ENCODE peak calls at places on chromosomes 6 and 20, in seven cellular contexts. J, A, G, K, S, T and M are unnamed samples.

GRCh38 chr20:58461899-58462298 is 53.3 kb downstream of the APCDD1L start:
- DNase-seq in T (no peak), J (no peak), G (no peak), A (no peak), S (no peak), K (no peak), M (no peak)

GRCh38 chr6:108582618-108583017 is 21.9 kb downstream of the FOXO3 start:
- DNase-seq in J (no peak), T (no peak), A (no peak), G (no peak), S (no peak), K (no peak), M (no peak)

GRCh38 chr6:13767121-13767794 is 47.1 kb downstream of the MCUR1 start:
- DNase-seq in K (peak), J (peak), A (peak), G (peak), S (peak), T (peak), M (peak)

GRCh38 chr6:135030532-135031178 is 24.0 kb downstream of the HBS1L start:
- DNase-seq in G (no peak), J (no peak), K (no peak), A (no peak), S (no peak), T (no peak), M (peak)

GRCh38 chr20:48682529-48683385 is 145.0 kb downstream of the PREX1 start:
- DNase-seq in K (no peak), S (peak), T (no peak), A (peak), G (no peak), J (no peak), M (no peak)

GRCh38 chr6:155185544-155185943 is 78.3 kb upstream of the CLDN20 start:
- DNase-seq in K (no peak), S (no peak), T (no peak), G (no peak), J (no peak), A (no peak), M (no peak)

GRCh38 chr6:106730672-106731071 is 101.3 kb downstream of the QRSL1 start:
- DNase-seq in K (no peak), A (no peak), T (no peak), J (no peak), G (no peak), S (no peak), M (no peak)

GRCh38 chr6:77450924-77451323 is 12.4 kb downstream of the HTR1B start:
- DNase-seq in A (no peak), K (no peak), G (no peak), T (no peak), J (no peak), S (no peak), M (no peak)

GRCh38 chr20:47785321-47785899 is at the start of gene SULF2:
- DNase-seq in T (no peak), S (peak), G (no peak), K (no peak), A (peak), J (no peak), M (no peak)

GRCh38 chr20:41318271-41318649 is 729 bp upstream of the ZHX3 start:
- DNase-seq in G (no peak), A (no peak), T (no peak), S (no peak), K (no peak), J (no peak), M (no peak)

GRCh38 chr6:102114402-102114801 is 720.9 kb downstream of the GRIK2 start:
- DNase-seq in K (no peak), A (no peak), J (no peak), T (no peak), S (peak), G (no peak), M (no peak)

GRCh38 chr6:99241905-99242534 is 107.5 kb downstream of the FAXC start:
- DNase-seq in A (no peak), K (no peak), G (no peak), S (peak), J (no peak), T (no peak), M (no peak)

GRCh38 chr6:166435574-166435973 is 52.8 kb upstream of the MPC1 start:
- DNase-seq in K (no peak), A (no peak), T (peak), G (peak), J (no peak), S (no peak), M (no peak)

GRCh38 chr20:50591233-50591852 is 81.2 kb downstream of the PTPN1 start:
- DNase-seq in S (no peak), J (no peak), K (no peak), A (no peak), G (no peak), T (no peak), M (no peak)

GRCh38 chr20:17654649-17655285 is 27.3 kb downstream of the RRBP1 start:
- DNase-seq in K (no peak), G (no peak), T (no peak), S (peak), J (no peak), A (peak), M (no peak)

GRCh38 chr6:165536911-165537310 is 126.1 kb downstream of the PDE10A start:
- DNase-seq in S (no peak), A (no peak), G (no peak), K (no peak), J (no peak), T (no peak), M (no peak)

GRCh38 chr6:163958646-163959045 is 544.1 kb downstream of the QKI start:
- DNase-seq in K (no peak), S (peak), A (no peak), G (no peak), T (no peak), J (no peak), M (no peak)

GRCh38 chr6:89145962-89146747 is at the start of gene PM20D2:
- DNase-seq in S (peak), G (peak), K (peak), J (peak), T (peak), A (peak), M (peak)

GRCh38 chr6:20028562-20028961 is 183.7 kb downstream of the MBOAT1 start:
- DNase-seq in K (no peak), T (no peak), S (no peak), J (no peak), A (no peak), G (no peak), M (no peak)

GRCh38 chr6:15876406-15876805 is 213.6 kb upstream of the DTNBP1 start:
- DNase-seq in A (no peak), G (no peak), T (no peak), J (no peak), K (no peak), S (no peak), M (no peak)

GRCh38 chr6:108799791-108800190 is 48.4 kb upstream of the ARMC2 start:
- DNase-seq in K (no peak), A (no peak), S (no peak), T (no peak), J (no peak), G (no peak), M (no peak)

GRCh38 chr6:102438181-102438580 is 1044.7 kb downstream of the GRIK2 start:
- DNase-seq in T (no peak), S (no peak), A (no peak), G (no peak), J (no peak), K (no peak), M (no peak)

GRCh38 chr6:140320081-140320798 is 945.8 kb upstream of the CITED2 start:
- DNase-seq in J (no peak), K (no peak), S (no peak), G (no peak), T (no peak), A (no peak), M (no peak)

DNA sequence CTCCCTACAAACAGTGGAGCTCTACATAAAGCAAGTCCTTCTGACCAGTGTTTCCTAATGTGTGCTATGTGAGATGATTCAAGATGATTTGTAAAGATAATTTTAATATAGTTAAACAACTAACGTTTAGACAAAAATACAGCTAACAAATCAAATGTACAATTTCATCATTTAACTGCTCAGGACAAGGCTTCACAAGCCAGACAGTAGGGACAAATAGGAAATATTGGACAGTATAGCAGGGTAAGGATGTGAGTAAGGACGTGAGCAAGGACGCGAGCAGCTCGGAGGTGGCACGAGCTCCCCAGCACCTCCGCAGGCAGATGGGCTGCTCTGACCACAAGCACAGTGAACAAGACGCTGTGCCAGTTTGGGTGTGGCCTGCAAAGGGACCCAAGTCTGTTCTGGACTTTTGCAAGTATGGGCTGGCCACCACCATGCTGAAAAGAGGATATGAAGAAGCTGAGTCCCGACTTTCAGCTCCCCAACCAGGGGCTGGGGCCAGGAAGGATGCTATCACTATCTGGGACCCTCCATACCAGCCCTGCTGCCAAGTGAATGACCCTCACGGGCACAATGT is 14.5 kb downstream of the DIDO1 start:
- DNase-seq in S (no peak), A (peak), K (no peak), J (no peak), T (no peak), G (no peak), M (no peak)
- H3K27ac ChIP-seq in S (no peak), A (no peak), K (no peak), J (no peak), T (no peak), G (no peak), M (no peak)

GRCh38 chr20:44447827-44448419 is 27.8 kb upstream of the TTPAL start:
- DNase-seq in G (no peak), K (no peak), T (no peak), J (no peak), S (no peak), A (no peak), M (no peak)

GRCh38 chr20:44448753-44449546 is 26.7 kb upstream of the TTPAL start:
- DNase-seq in J (no peak), A (no peak), T (no peak), K (no peak), S (no peak), G (no peak), M (peak)

GRCh38 chr20:44450938-44451450 is 24.7 kb upstream of the TTPAL start:
- DNase-seq in S (no peak), T (no peak), A (no peak), G (no peak), K (no peak), J (no peak), M (no peak)

GRCh38 chr20:44449864-44450263 is 25.8 kb upstream of the TTPAL start:
- DNase-seq in S (no peak), J (no peak), T (no peak), G (no peak), K (no peak), A (no peak), M (no peak)

GRCh38 chr20:44450279-44450937 is 25.3 kb upstream of the TTPAL start:
- DNase-seq in S (no peak), A (no peak), T (no peak), K (no peak), G (no peak), J (no peak), M (no peak)
- H3K27ac ChIP-seq in S (no peak), A (no peak), T (no peak), K (no peak), G (no peak), J (no peak), M (no peak)

GRCh38 chr6:75581231-75581630 is 20.4 kb upstream of the SENP6 start:
- DNase-seq in J (no peak), A (no peak), K (no peak), G (no peak), S (no peak), T (no peak), M (no peak)
- H3K27ac ChIP-seq in J (no peak), A (no peak), K (no peak), G (no peak), S (no peak), T (no peak), M (no peak)

GRCh38 chr6:160430741-160431140 is 82.6 kb downstream of the SLC22A3 start:
- DNase-seq in S (no peak), K (no peak), A (no peak), G (no peak), J (no peak), T (no peak), M (no peak)
- H3K27ac ChIP-seq in S (no peak), K (no peak), A (peak), G (no peak), J (no peak), T (no peak), M (no peak)

GRCh38 chr6:3403244-3404154 is 53.4 kb downstream of the SLC22A23 start:
- DNase-seq in S (peak), G (no peak), K (no peak), T (no peak), A (no peak), J (no peak), M (no peak)
- H3K27ac ChIP-seq in S (no peak), G (no peak), K (no peak), T (no peak), A (no peak), J (no peak), M (no peak)

DNA sequence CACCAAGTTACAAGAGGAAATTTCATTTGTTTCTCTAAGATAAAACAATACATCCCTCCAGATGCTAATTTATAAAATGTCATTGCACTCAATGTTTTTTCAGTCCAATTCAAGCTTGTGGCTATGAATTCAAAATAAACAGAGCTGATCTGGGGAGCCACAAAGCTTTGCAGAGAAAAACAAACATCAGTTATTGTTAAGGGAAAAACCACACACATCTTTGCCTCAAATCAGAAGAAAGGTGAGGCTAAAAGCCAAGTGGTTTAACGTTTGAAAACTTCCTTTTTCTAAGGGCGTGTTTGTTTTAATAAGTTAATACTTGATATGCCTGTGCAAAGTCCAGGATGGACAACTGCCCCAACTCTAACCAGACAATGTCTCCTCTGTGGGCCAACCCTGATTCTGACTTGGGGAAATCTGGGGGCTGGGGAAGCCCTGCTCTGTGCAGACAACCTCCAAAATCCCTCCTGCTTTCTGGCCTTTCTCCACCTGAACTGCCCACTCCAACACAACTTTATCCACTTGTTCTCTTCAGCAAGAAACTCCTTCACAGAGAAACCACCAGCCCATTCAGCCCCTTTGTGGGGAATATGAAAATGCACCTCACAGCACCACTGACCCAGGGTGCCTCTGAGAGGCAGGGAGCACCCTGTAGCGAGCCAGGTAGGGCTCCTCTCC is 44.6 kb upstream of the NT5E start:
- DNase-seq in G (no peak), K (no peak), S (no peak), T (peak), A (no peak), J (no peak), M (no peak)
- H3K27ac ChIP-seq in G (no peak), K (no peak), S (no peak), T (no peak), A (peak), J (no peak), M (no peak)

GRCh38 chr6:83463886-83464285 is 33.0 kb upstream of the ME1 start:
- DNase-seq in T (no peak), J (no peak), S (no peak), A (no peak), G (no peak), K (no peak), M (no peak)
- H3K27ac ChIP-seq in T (no peak), J (no peak), S (no peak), A (no peak), G (no peak), K (no peak), M (no peak)

DNA sequence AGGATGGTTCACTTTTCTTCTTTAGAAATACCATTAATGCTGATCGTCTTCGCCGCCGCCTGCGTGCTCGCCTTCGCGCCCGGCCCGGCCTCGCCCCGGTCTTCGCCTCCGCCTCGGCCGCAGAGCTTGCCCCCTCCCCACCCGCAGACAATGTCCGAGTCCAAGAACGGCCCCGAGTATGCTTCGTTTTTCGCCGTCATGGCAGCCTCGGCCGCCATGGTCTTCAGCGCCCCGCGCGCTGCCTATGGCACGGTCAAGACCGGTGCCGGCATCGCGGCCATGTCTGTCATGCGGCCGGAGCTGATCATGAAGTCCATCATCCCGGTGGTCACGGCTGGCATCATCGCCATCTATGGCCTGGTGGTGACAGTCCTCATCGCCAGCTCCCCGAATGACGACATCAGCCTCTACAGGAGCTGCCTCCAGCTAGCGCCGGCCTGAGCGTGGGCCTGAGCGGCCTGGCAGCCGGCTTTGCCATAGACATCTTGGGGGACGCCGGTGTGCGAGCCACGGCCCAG is 4.7 kb upstream of the PRPH2 start:
- DNase-seq in S (no peak), G (no peak), J (no peak), T (no peak), K (no peak), A (no peak), M (no peak)
- H3K27ac ChIP-seq in S (no peak), G (peak), J (peak), T (peak), K (peak), A (peak), M (peak)

GRCh38 chr6:37514840-37515239 is 15.1 kb upstream of the CCDC167 start:
- DNase-seq in J (no peak), S (no peak), K (no peak), G (no peak), T (no peak), A (no peak), M (no peak)
- H3K27ac ChIP-seq in J (peak), S (no peak), K (peak), G (peak), T (peak), A (no peak), M (peak)

GRCh38 chr6:81241717-81242116 is 510.8 kb downstream of the TENT5A start:
- DNase-seq in K (no peak), J (no peak), A (no peak), T (no peak), S (peak), G (no peak), M (no peak)
- H3K27ac ChIP-seq in K (no peak), J (no peak), A (no peak), T (no peak), S (no peak), G (no peak), M (no peak)